ENCODE peak calls at places on chromosomes 5 and 9, in six cellular contexts. Y, N, B, D, S and C are unnamed samples.

GRCh38 chr9:91786132-91786896 is 163.7 kb downstream of the ROR2 start:
- DNase-seq in Y (no peak), N (no peak), B (no peak), D (no peak), S (no peak), C (no peak)

GRCh38 chr9:109251080-109251775 is 69.6 kb downstream of the EPB41L4B start:
- DNase-seq in Y (no peak), N (no peak), B (no peak), D (no peak), S (no peak), C (no peak)

GRCh38 chr5:39775458-39776365 is 350.9 kb upstream of the DAB2 start:
- DNase-seq in Y (peak), N (no peak), B (no peak), D (no peak), S (no peak), C (no peak)

GRCh38 chr5:127416896-127417295 is 100.5 kb upstream of the PRRC1 start:
- DNase-seq in Y (no peak), N (no peak), B (no peak), D (no peak), S (no peak), C (no peak)

GRCh38 chr9:61673664-61674381 is 484.0 kb downstream of the SPATA31A7 start:
- DNase-seq in Y (no peak), N (no peak), B (no peak), D (no peak), S (no peak), C (no peak)

GRCh38 chr5:123700624-123701023 is 188.6 kb downstream of the CSNK1G3 start:
- DNase-seq in Y (peak), N (no peak), B (no peak), D (no peak), S (no peak), C (no peak)

GRCh38 chr9:89661956-89662717 is 57.3 kb downstream of the GADD45G start:
- DNase-seq in Y (no peak), N (peak), B (no peak), D (peak), S (peak), C (peak)

GRCh38 chr9:36402536-36402935 is 2.5 kb upstream of the RNF38 start:
- DNase-seq in Y (no peak), N (no peak), B (no peak), D (no peak), S (no peak), C (no peak)

GRCh38 chr5:157560560-157560959 is 15.0 kb downstream of the ADAM19 start:
- DNase-seq in Y (no peak), N (no peak), B (no peak), D (no peak), S (no peak), C (no peak)

GRCh38 chr5:135881244-135881643 is 14.4 kb downstream of the IL9 start:
- DNase-seq in Y (no peak), N (peak), B (no peak), D (no peak), S (no peak), C (no peak)

GRCh38 chr5:168152660-168153059 is 138.8 kb upstream of the WWC1 start:
- DNase-seq in Y (no peak), N (no peak), B (no peak), D (no peak), S (no peak), C (no peak)

GRCh38 chr9:89466451-89467277 is 31.2 kb downstream of the SEMA4D start:
- DNase-seq in Y (no peak), N (peak), B (peak), D (no peak), S (no peak), C (no peak)

GRCh38 chr9:81621111-81621510 is 68.2 kb downstream of the TLE1 start:
- DNase-seq in Y (no peak), N (no peak), B (no peak), D (peak), S (no peak), C (no peak)

GRCh38 chr5:158786390-158786789 is 313.3 kb downstream of the EBF1 start:
- DNase-seq in Y (no peak), N (no peak), B (no peak), D (no peak), S (no peak), C (no peak)

GRCh38 chr5:132451387-132451786 is 39.2 kb downstream of the IRF1 start:
- DNase-seq in Y (no peak), N (no peak), B (no peak), D (no peak), S (no peak), C (no peak)

GRCh38 chr5:172858990-172859811 is 25.1 kb downstream of the ERGIC1 start:
- DNase-seq in Y (no peak), N (no peak), B (no peak), D (no peak), S (peak), C (no peak)

GRCh38 chr9:131591845-131592208 is 46.5 kb downstream of the PRRT1B start:
- DNase-seq in Y (no peak), N (no peak), B (no peak), D (no peak), S (no peak), C (no peak)